ENCODE peak calls at places on chromosomes 2 and 18, in ten cellular contexts. V, Y, R, I, G, Q, U, L, P and J are unnamed samples.
A peak's percentile ranks its signal among the peaks of the same experiment; 100 is the strongest.

GRCh38 chr2:50491541-50492114 is 540.3 kb downstream of the NRXN1 start:
- DNase-seq in V (peak; percentile 20), Y (peak; percentile 56), R (no peak), I (peak; percentile 59), G (no peak), Q (peak; percentile 44), U (no peak), L (peak; percentile 36), P (no peak), J (peak; percentile 21)

GRCh38 chr2:37625156-37625555 is 46.3 kb downstream of the CDC42EP3 start:
- DNase-seq in V (peak; percentile 96), Y (no peak), R (no peak), I (peak; percentile 64), G (no peak), Q (peak; percentile 80), U (no peak), L (no peak), P (no peak), J (no peak)

GRCh38 chr18:60322591-60322990 is 50.0 kb downstream of the MC4R start:
- DNase-seq in V (no peak), Y (no peak), R (no peak), I (no peak), G (no peak), Q (no peak), U (no peak), L (no peak), P (no peak), J (no peak)

GRCh38 chr2:55519908-55520885 is 679 bp downstream of the CFAP36 start:
- DNase-seq in V (peak; percentile 51), Y (peak; percentile 71), R (no peak), I (peak; percentile 49), G (no peak), Q (peak; percentile 25), U (no peak), L (peak; percentile 55), P (no peak), J (peak; percentile 31)

GRCh38 chr2:100141906-100142305 is 484 bp downstream of the AFF3 start:
- DNase-seq in V (no peak), Y (no peak), R (no peak), I (no peak), G (no peak), Q (no peak), U (no peak), L (no peak), P (no peak), J (no peak)

GRCh38 chr2:45006041-45006941 is 3.0 kb downstream of the SIX2 start:
- DNase-seq in V (no peak), Y (peak; percentile 58), R (no peak), I (no peak), G (no peak), Q (no peak), U (no peak), L (no peak), P (no peak), J (no peak)

GRCh38 chr18:57833441-57834101 is 30.5 kb upstream of the ATP8B1 start:
- DNase-seq in V (peak; percentile 61), Y (no peak), R (no peak), I (peak; percentile 44), G (no peak), Q (peak; percentile 57), U (no peak), L (peak; percentile 71), P (no peak), J (no peak)

GRCh38 chr2:23418490-23418911 is 33.5 kb downstream of the KLHL29 start:
- DNase-seq in V (peak; percentile 61), Y (no peak), R (no peak), I (peak; percentile 76), G (peak; percentile 48), Q (peak; percentile 90), U (no peak), L (no peak), P (no peak), J (no peak)

GRCh38 chr18:53567935-53568574 is 656.4 kb downstream of the MBD2 start:
- DNase-seq in V (peak; percentile 16), Y (peak; percentile 55), R (no peak), I (peak; percentile 54), G (no peak), Q (peak; percentile 13), U (peak; percentile 37), L (peak; percentile 29), P (no peak), J (no peak)

DNA sequence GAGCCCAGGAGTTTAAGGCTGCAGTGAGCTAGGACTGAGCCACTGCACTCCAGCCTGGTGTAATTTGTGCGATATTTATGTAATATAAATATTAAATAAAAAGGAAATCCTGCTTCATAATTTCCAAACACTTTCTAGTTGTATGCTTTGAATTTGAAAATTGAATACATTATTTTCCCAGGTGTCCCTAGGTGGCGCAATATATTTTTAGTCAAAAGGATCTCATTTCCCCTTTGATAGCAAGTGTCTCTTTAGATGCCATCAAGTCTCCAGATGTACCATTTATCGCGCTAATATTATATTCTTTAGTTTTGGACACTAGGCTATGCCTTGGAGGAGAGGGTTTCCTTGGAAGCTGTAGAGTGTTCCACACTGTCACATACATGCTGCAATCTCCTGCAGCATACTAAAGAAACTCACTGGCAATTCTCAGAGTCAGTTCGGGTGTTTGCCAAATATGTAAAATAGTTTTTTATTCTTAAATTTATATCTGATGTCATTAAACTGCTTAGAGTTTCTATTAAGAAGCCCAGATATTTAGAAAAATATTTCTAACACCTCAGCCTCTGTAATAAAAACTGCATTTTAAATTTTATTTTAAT is 5.6 kb upstream of the WDR7 start:
- DNase-seq in V (no peak), Y (no peak), R (no peak), I (peak; percentile 6), G (no peak), Q (no peak), U (no peak), L (peak; percentile 16), P (no peak), J (no peak)
- TF ChIP-seq CTCF in V (peak; percentile 21), Y (peak; percentile 76), R (no peak), I (peak; percentile 50), G (peak; percentile 44), Q (peak; percentile 44), U (no peak), L (peak; percentile 39), P (peak; percentile 40), J (peak; percentile 55)

DNA sequence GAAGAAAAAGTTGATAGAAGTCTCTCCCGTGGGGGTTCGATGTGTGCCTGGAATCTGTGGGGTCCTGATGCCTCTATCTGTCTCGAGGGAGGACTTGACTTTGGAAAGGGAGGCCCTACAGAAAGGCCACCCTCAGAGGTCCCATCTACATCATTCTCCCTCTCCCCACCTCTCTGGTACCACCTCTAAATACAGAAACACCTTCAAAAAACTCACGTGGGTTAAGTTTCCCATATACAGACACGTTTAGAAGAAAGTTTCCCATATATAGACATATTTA is 5.3 kb upstream of the TMEM37 start:
- DNase-seq in V (no peak), Y (no peak), R (no peak), I (no peak), G (no peak), Q (no peak), U (no peak), L (no peak), P (no peak), J (no peak)
- H3K4me3 ChIP-seq in V (no peak overlapping the region), Y (no peak overlapping the region), R (no peak overlapping the region), I (no peak overlapping the region), G (no peak overlapping the region), Q (no peak overlapping the region), U (no peak overlapping the region), L (no peak overlapping the region), P (no peak overlapping the region), J (no peak overlapping the region)

GRCh38 chr2:231928481-231928880 is 2.3 kb upstream of the NPPC start:
- DNase-seq in V (no peak), Y (peak; percentile 73), R (peak; percentile 48), I (no peak), G (no peak), Q (no peak), U (no peak), L (no peak), P (no peak), J (peak; percentile 30)
- H3K27me3 ChIP-seq in V (peaks cover 55% of the 10 kb centered on the region), Y (peaks cover 69% of the 10 kb centered on the region), R (no peaks in the 10 kb centered on the region), I (peaks cover 67% of the 10 kb centered on the region), G (peaks cover 65% of the 10 kb centered on the region), Q (peaks cover 85% of the 10 kb centered on the region), U (no peaks in the 10 kb centered on the region), L (peaks cover 52% of the 10 kb centered on the region), P (peaks cover 71% of the 10 kb centered on the region), J (peaks cover 26% of the 10 kb centered on the region)

GRCh38 chr18:6044773-6045172 is 149.5 kb upstream of the TMEM200C start:
- DNase-seq in V (no peak), Y (no peak), R (no peak), I (peak; percentile 7), G (no peak), Q (peak; percentile 36), U (no peak), L (no peak), P (no peak), J (no peak)
- TF ChIP-seq CTCF in V (no peak), Y (peak; percentile 71), R (no peak), I (peak; percentile 16), G (no peak), Q (peak; percentile 32), U (no peak), L (no peak), P (no peak), J (no peak)